ENCODE peak calls at places on chromosomes 6 and 20, in five cellular contexts. Y is body of pancreas, X is breast epithelium, S is HCT116, L is lower leg skin. J is an unnamed sample.

GRCh38 chr20:58630063-58630462 is 21.0 kb upstream of the STX16 start:
- DNase-seq in S (no peak), X (no peak), L (no peak), Y (no peak), J (no peak)

GRCh38 chr20:33803921-33804337 is 7.2 kb upstream of the CHMP4B start:
- DNase-seq in L (no peak), S (no peak), Y (no peak), X (no peak), J (no peak)

GRCh38 chr20:310645-311044 is 13.3 kb downstream of the ZCCHC3 start:
- DNase-seq in L (no peak), S (no peak), X (no peak), Y (no peak), J (no peak)

GRCh38 chr6:168565112-168565511 is 124.1 kb downstream of the SMOC2 start:
- DNase-seq in X (no peak), Y (no peak), L (peak), S (no peak), J (no peak)

GRCh38 chr20:60484316-60484715 is 526.1 kb downstream of the CDH26 start:
- DNase-seq in X (no peak), S (no peak), L (no peak), Y (no peak), J (no peak)

GRCh38 chr6:6842301-6842700 is 253.8 kb downstream of the LY86 start:
- DNase-seq in L (no peak), X (no peak), Y (no peak), S (no peak), J (no peak)

GRCh38 chr20:34437330-34437986 is 74.4 kb downstream of the ITCH start:
- DNase-seq in Y (no peak), X (no peak), L (no peak), S (no peak), J (no peak)

GRCh38 chr6:674956-675355 is 18.0 kb downstream of the EXOC2 start:
- DNase-seq in S (no peak), X (no peak), L (no peak), Y (no peak), J (no peak)

GRCh38 chr6:140774080-140774505 is 1358.6 kb upstream of the GJE1 start:
- DNase-seq in Y (no peak), L (no peak), X (no peak), S (peak), J (no peak)

GRCh38 chr6:7568021-7568420 is 22.0 kb upstream of the SNRNP48 start:
- DNase-seq in S (no peak), X (no peak), Y (no peak), L (no peak), J (no peak)

GRCh38 chr6:31203345-31203979 is 33.0 kb upstream of the POU5F1 start:
- DNase-seq in Y (peak), L (no peak), X (peak), S (peak), J (peak)

DNA sequence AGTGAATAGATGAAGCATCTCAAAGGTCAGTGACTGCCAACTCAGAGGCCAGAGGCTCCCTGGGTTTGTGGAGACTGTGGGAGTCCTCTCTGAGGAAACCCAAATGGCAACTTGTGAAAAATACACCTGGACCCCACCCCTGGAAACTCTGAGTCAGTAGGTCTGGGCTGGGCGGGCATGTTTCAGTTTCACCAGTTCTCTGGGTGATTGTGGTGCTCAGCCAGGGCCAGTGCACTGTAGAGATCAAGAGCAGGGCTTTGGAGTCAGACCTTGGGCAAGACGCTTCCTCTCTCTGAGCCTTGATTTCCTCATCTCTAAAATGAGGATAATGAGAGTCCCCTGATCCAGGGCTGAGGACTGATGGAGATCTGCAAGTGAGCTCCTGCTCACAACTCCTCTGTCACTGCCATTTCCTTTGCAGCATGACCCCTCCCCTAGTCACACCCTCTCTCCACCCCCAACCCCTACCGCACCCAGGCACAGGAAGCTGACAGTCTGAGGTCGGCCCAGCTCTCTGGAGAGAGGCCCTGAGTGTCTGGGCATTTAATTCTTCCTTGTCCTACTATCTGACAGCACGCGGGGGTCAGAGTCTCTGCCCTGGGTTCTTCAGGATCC is 5.1 kb downstream of the DEF6 start:
- DNase-seq in X (no peak), S (peak), Y (no peak), L (peak), J (peak)
- TF ChIP-seq POLR2A in X (no peak), S (no peak), Y (no peak), L (no peak), J (peak)

GRCh38 chr6:48834706-48835105 is 628.3 kb downstream of the MMUT start:
- DNase-seq in L (no peak), Y (no peak), S (no peak), X (no peak), J (no peak)

GRCh38 chr6:48835421-48835958 is 627.6 kb downstream of the MMUT start:
- DNase-seq in S (no peak), Y (no peak), X (no peak), L (no peak), J (no peak)

GRCh38 chr6:48837744-48838143 is 625.3 kb downstream of the MMUT start:
- DNase-seq in X (no peak), Y (no peak), L (no peak), S (no peak), J (no peak)

DNA sequence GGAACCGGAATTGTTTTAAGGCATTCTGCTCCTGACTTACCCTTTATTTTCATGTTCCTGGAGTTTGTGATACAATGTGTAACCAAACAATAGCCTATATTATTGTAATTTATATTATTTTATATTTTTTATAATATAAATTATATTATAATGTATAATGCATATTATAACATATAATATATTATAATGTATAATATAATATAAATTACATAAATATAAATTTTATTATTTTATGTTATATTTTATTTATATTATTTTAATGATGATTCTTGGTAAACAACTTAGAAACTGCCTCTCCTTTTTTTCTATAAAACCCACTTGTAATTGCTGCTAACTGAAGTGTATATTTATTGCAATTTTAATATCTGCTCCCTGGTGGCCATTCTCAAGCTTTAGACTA is 629.1 kb downstream of the MMUT start:
- DNase-seq in L (no peak), Y (no peak), X (no peak), S (no peak), J (no peak)
- TF ChIP-seq POLR2A in L (no peak), Y (no peak), X (no peak), S (no peak), J (no peak)

DNA sequence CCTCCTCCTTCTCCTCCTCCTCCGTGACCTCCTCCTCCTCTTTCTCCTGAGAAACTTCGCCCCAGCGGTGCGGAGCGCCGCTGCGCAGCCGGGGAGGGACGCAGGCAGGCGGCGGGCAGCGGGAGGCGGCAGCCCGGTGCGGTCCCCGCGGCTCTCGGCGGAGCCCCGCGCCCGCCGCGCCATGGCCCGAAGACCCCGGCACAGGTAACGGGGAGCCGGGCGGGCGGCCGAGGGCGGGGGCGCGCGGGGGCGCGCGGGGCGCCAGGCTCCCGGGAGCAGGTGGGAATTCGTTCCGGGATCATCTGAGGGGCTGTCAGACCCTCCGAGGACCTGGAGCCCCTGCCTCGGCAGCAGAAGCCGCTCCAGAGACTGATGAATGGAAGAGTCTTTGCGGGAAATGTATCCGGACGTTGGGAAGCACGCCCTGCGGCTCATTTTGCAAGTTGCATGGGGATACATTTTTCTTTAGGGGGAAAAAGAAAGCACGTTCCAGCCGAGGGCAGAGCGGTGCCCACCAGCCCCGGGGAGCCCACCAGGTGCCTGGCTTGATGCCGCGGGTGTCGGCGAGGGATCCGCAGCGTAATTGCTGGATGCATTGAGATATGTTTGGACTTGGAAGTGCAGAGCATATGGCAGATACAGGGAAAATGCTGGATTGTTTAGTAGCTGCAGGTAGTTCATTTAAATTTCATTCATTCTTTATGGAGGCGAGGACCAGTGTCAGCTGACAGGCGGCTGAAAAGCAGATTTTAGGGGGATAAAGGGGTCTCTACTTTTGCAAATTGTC is 418 bp downstream of the MYB start:
- DNase-seq in X (no peak), L (no peak), Y (no peak), S (no peak), J (peak)
- TF ChIP-seq POLR2A in X (no peak), L (no peak), Y (no peak), S (peak), J (no peak)

GRCh38 chr20:56358600-56359211 is at the start of gene FAM210B:
- DNase-seq in S (peak), X (peak), Y (peak), L (peak), J (peak)
- TF ChIP-seq POLR2A in S (no peak), X (no peak), Y (no peak), L (no peak), J (peak)

DNA sequence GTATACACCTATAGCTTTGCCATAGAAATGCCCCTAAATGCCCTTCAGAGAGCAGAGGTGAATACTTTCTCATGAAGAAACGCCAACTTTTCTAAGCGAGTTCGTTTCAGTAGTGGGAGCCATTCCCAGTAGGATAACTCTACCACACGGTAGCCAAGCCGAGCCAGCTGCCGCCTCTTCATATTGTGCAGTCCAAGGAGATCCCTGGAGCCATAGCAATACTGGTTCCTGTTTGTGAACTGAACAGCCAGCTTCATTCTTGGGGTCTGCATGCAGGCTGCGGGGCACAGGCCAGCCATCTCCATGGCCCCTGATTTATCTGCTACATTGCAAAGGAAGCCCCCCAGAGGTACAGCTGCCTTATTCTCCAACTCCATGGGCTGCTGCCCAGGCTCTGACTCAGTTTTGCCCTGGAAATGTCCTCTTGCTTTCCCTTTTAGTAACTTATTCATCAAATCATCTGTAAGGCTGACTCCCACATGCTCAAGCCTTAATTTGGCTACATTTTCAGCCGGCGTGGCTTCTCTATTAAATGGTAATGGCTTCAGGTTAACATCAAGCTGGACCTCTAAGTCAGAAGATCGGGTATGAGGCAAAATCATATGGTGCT is 12.8 kb downstream of the FASTKD5 start:
- DNase-seq in Y (no peak), S (no peak), X (no peak), L (no peak), J (no peak)
- TF ChIP-seq POLR2A in Y (no peak), S (no peak), X (no peak), L (no peak), J (no peak)